ENCODE peak calls at places on chromosomes 13 and 19, in ten cellular contexts. One of them, this sample, is unnamed.

GRCh38 chr19:53982056-53982455 is 9.4 kb upstream of the CACNG6 start:
- DNase-seq in neuronal stem cell: no peak
- DNase-seq in GM12878: no peak
- DNase-seq in suprapubic skin: no peak
- DNase-seq in GM23248: peak; percentile 40
- DNase-seq in pancreas: no peak
- DNase-seq in cardiac muscle cell: peak; percentile 53
- DNase-seq in tibial nerve: no peak
- DNase-seq in BE2C: no peak
- DNase-seq in ovary: no peak
- DNase-seq in this sample: no peak

GRCh38 chr13:41995946-41996345 is 35.0 kb upstream of the VWA8 start:
- DNase-seq in neuronal stem cell: no peak
- DNase-seq in GM12878: no peak
- DNase-seq in suprapubic skin: no peak
- DNase-seq in GM23248: peak; percentile 64
- DNase-seq in pancreas: no peak
- DNase-seq in cardiac muscle cell: peak; percentile 78
- DNase-seq in tibial nerve: no peak
- DNase-seq in BE2C: peak; percentile 23
- DNase-seq in ovary: no peak
- DNase-seq in this sample: no peak

GRCh38 chr13:36981156-36981743 is 17.9 kb downstream of the ALG5 start:
- DNase-seq in neuronal stem cell: no peak
- DNase-seq in GM12878: no peak
- DNase-seq in suprapubic skin: no peak
- DNase-seq in GM23248: peak; percentile 75
- DNase-seq in pancreas: no peak
- DNase-seq in cardiac muscle cell: peak; percentile 77
- DNase-seq in tibial nerve: no peak
- DNase-seq in BE2C: no peak
- DNase-seq in ovary: no peak
- DNase-seq in this sample: no peak

GRCh38 chr13:35309711-35310110 is 166.8 kb downstream of the MAB21L1 start:
- DNase-seq in neuronal stem cell: no peak
- DNase-seq in GM12878: no peak
- DNase-seq in suprapubic skin: no peak
- DNase-seq in GM23248: no peak
- DNase-seq in pancreas: no peak
- DNase-seq in cardiac muscle cell: no peak
- DNase-seq in tibial nerve: no peak
- DNase-seq in BE2C: no peak
- DNase-seq in ovary: no peak
- DNase-seq in this sample: no peak

GRCh38 chr13:64855506-64855905 is 2374.6 kb downstream of the PCDH9 start:
- DNase-seq in neuronal stem cell: no peak
- DNase-seq in GM12878: no peak
- DNase-seq in suprapubic skin: no peak
- DNase-seq in GM23248: peak; percentile 2
- DNase-seq in pancreas: no peak
- DNase-seq in cardiac muscle cell: peak; percentile 65
- DNase-seq in tibial nerve: no peak
- DNase-seq in BE2C: peak; percentile 48
- DNase-seq in ovary: no peak
- DNase-seq in this sample: peak; percentile 1

GRCh38 chr19:40266111-40266510 is 19.0 kb downstream of the AKT2 start:
- DNase-seq in neuronal stem cell: no peak
- DNase-seq in GM12878: no peak
- DNase-seq in suprapubic skin: no peak
- DNase-seq in GM23248: no peak
- DNase-seq in pancreas: no peak
- DNase-seq in cardiac muscle cell: no peak
- DNase-seq in tibial nerve: no peak
- DNase-seq in BE2C: no peak
- DNase-seq in ovary: no peak
- DNase-seq in this sample: no peak

GRCh38 chr13:22049384-22049783 is 378.5 kb downstream of the FGF9 start:
- DNase-seq in neuronal stem cell: no peak
- DNase-seq in GM12878: no peak
- DNase-seq in suprapubic skin: no peak
- DNase-seq in GM23248: no peak
- DNase-seq in pancreas: no peak
- DNase-seq in cardiac muscle cell: no peak
- DNase-seq in tibial nerve: no peak
- DNase-seq in BE2C: no peak
- DNase-seq in ovary: no peak
- DNase-seq in this sample: no peak

GRCh38 chr19:54475706-54476105 is 2.6 kb upstream of the CDC42EP5 start:
- DNase-seq in neuronal stem cell: no peak
- DNase-seq in GM12878: no peak
- DNase-seq in suprapubic skin: no peak
- DNase-seq in GM23248: no peak
- DNase-seq in pancreas: no peak
- DNase-seq in cardiac muscle cell: no peak
- DNase-seq in tibial nerve: no peak
- DNase-seq in BE2C: no peak
- DNase-seq in ovary: no peak
- DNase-seq in this sample: no peak

GRCh38 chr13:24066405-24067292 is 93.9 kb upstream of the SPATA13 start:
- DNase-seq in neuronal stem cell: no peak
- DNase-seq in GM12878: no peak
- DNase-seq in suprapubic skin: no peak
- DNase-seq in GM23248: no peak
- DNase-seq in pancreas: no peak
- DNase-seq in cardiac muscle cell: no peak
- DNase-seq in tibial nerve: no peak
- DNase-seq in BE2C: no peak
- DNase-seq in ovary: no peak
- DNase-seq in this sample: no peak

GRCh38 chr19:1618157-1619093 is 13.2 kb upstream of the UQCR11 start:
- DNase-seq in neuronal stem cell: no peak
- DNase-seq in GM12878: no peak
- DNase-seq in suprapubic skin: no peak
- DNase-seq in GM23248: peak; percentile 40
- DNase-seq in pancreas: peak; percentile 46
- DNase-seq in cardiac muscle cell: peak; percentile 20
- DNase-seq in tibial nerve: no peak
- DNase-seq in BE2C: peak; percentile 62
- DNase-seq in ovary: no peak
- DNase-seq in this sample: no peak

GRCh38 chr13:26050568-26051230 is 1.1 kb downstream of the SHISA2 start:
- DNase-seq in neuronal stem cell: peak; percentile 30
- DNase-seq in GM12878: no peak
- DNase-seq in suprapubic skin: no peak
- DNase-seq in GM23248: peak; percentile 31
- DNase-seq in pancreas: no peak
- DNase-seq in cardiac muscle cell: peak; percentile 34
- DNase-seq in tibial nerve: no peak
- DNase-seq in BE2C: peak; percentile 18
- DNase-seq in ovary: no peak
- DNase-seq in this sample: no peak

GRCh38 chr13:94210826-94211225 is 268.7 kb downstream of the DCT start:
- DNase-seq in neuronal stem cell: no peak
- DNase-seq in GM12878: no peak
- DNase-seq in suprapubic skin: no peak
- DNase-seq in GM23248: no peak
- DNase-seq in pancreas: no peak
- DNase-seq in cardiac muscle cell: peak; percentile 60
- DNase-seq in tibial nerve: no peak
- DNase-seq in BE2C: no peak
- DNase-seq in ovary: no peak
- DNase-seq in this sample: no peak

GRCh38 chr13:90270231-90270630 is 1077.3 kb upstream of the MIR17HG start:
- DNase-seq in neuronal stem cell: no peak
- DNase-seq in GM12878: no peak
- DNase-seq in suprapubic skin: no peak
- DNase-seq in GM23248: no peak
- DNase-seq in pancreas: no peak
- DNase-seq in cardiac muscle cell: peak; percentile 75
- DNase-seq in tibial nerve: no peak
- DNase-seq in BE2C: no peak
- DNase-seq in ovary: no peak
- DNase-seq in this sample: no peak

DNA sequence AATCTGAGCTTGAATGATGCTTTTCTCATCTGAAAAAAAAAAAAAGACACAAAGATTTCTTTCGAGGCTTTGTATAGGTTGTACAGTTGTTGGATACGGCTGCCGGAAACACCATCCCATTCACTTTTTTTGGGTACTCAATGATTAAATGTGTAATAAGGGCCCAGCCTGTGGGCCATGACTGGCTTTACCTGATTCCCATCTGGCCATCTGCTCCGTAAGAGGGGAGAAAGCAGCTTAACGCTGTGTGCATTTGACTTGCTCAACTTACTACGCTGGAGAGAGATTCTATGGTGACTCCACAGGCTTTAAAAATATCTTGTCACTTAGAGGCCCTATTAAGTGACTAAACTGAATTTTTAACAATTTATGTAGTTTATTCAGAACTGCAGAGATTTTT is 731 bp downstream of the ZNF558 start:
- DNase-seq in neuronal stem cell: no peak
- DNase-seq in GM12878: no peak
- DNase-seq in suprapubic skin: no peak
- DNase-seq in GM23248: peak; percentile 45
- DNase-seq in pancreas: no peak
- DNase-seq in cardiac muscle cell: no peak
- DNase-seq in tibial nerve: no peak
- DNase-seq in BE2C: no peak
- DNase-seq in ovary: no peak
- DNase-seq in this sample: no peak
- H3K4me3 ChIP-seq in neuronal stem cell: no peak overlapping the region
- H3K4me3 ChIP-seq in GM12878: peak overlapping the region; percentile 60
- H3K4me3 ChIP-seq in suprapubic skin: peak overlapping the region; percentile 99
- H3K4me3 ChIP-seq in GM23248: peak overlapping the region; percentile 82
- H3K4me3 ChIP-seq in pancreas: peak overlapping the region; percentile 80
- H3K4me3 ChIP-seq in cardiac muscle cell: no peak overlapping the region
- H3K4me3 ChIP-seq in tibial nerve: peak overlapping the region; percentile 97
- H3K4me3 ChIP-seq in BE2C: peak overlapping the region; percentile 63
- H3K4me3 ChIP-seq in ovary: peak overlapping the region; percentile 93
- H3K4me3 ChIP-seq in this sample: peak overlapping the region; percentile 67

GRCh38 chr13:72424059-72424458 is 303.4 kb downstream of the MZT1 start:
- DNase-seq in neuronal stem cell: no peak
- DNase-seq in GM12878: no peak
- DNase-seq in suprapubic skin: no peak
- DNase-seq in GM23248: no peak
- DNase-seq in pancreas: no peak
- DNase-seq in cardiac muscle cell: no peak
- DNase-seq in tibial nerve: no peak
- DNase-seq in BE2C: no peak
- DNase-seq in ovary: no peak
- DNase-seq in this sample: no peak
- H3K9me3 ChIP-seq in neuronal stem cell: no peaks in the 10 kb centered on the region
- H3K9me3 ChIP-seq in GM12878: no peaks in the 10 kb centered on the region
- H3K9me3 ChIP-seq in suprapubic skin: no peaks in the 10 kb centered on the region
- H3K9me3 ChIP-seq in GM23248: no peaks in the 10 kb centered on the region
- H3K9me3 ChIP-seq in pancreas: no peaks in the 10 kb centered on the region
- H3K9me3 ChIP-seq in cardiac muscle cell: no peaks in the 10 kb centered on the region
- H3K9me3 ChIP-seq in tibial nerve: no peaks in the 10 kb centered on the region
- H3K9me3 ChIP-seq in BE2C: no peaks in the 10 kb centered on the region
- H3K9me3 ChIP-seq in ovary: no peaks in the 10 kb centered on the region
- H3K9me3 ChIP-seq in this sample: no peaks in the 10 kb centered on the region

GRCh38 chr19:58555920-58556632 is 1.2 kb upstream of the CHMP2A start:
- DNase-seq in neuronal stem cell: no peak
- DNase-seq in GM12878: no peak
- DNase-seq in suprapubic skin: peak; percentile 70
- DNase-seq in GM23248: no peak
- DNase-seq in pancreas: peak; percentile 38
- DNase-seq in cardiac muscle cell: no peak
- DNase-seq in tibial nerve: no peak
- DNase-seq in BE2C: no peak
- DNase-seq in ovary: peak; percentile 53
- DNase-seq in this sample: no peak

GRCh38 chr19:58555369-58555885 is 522 bp upstream of the CHMP2A start:
- DNase-seq in neuronal stem cell: no peak
- DNase-seq in GM12878: no peak
- DNase-seq in suprapubic skin: peak; percentile 67
- DNase-seq in GM23248: no peak
- DNase-seq in pancreas: peak; percentile 31
- DNase-seq in cardiac muscle cell: no peak
- DNase-seq in tibial nerve: no peak
- DNase-seq in BE2C: no peak
- DNase-seq in ovary: no peak
- DNase-seq in this sample: no peak

GRCh38 chr19:58553799-58554493 is 959 bp downstream of the CHMP2A start:
- DNase-seq in neuronal stem cell: no peak
- DNase-seq in GM12878: no peak
- DNase-seq in suprapubic skin: peak; percentile 79
- DNase-seq in GM23248: no peak
- DNase-seq in pancreas: peak; percentile 32
- DNase-seq in cardiac muscle cell: no peak
- DNase-seq in tibial nerve: no peak
- DNase-seq in BE2C: no peak
- DNase-seq in ovary: peak; percentile 55
- DNase-seq in this sample: no peak

GRCh38 chr19:58556633-58557252 is 1.7 kb downstream of the UBE2M start:
- DNase-seq in neuronal stem cell: no peak
- DNase-seq in GM12878: no peak
- DNase-seq in suprapubic skin: peak; percentile 62
- DNase-seq in GM23248: no peak
- DNase-seq in pancreas: peak; percentile 20
- DNase-seq in cardiac muscle cell: no peak
- DNase-seq in tibial nerve: no peak
- DNase-seq in BE2C: no peak
- DNase-seq in ovary: peak; percentile 30
- DNase-seq in this sample: no peak

GRCh38 chr19:58554494-58555368 is at the start of gene CHMP2A:
- DNase-seq in neuronal stem cell: peak; percentile 97
- DNase-seq in GM12878: peak; percentile 85
- DNase-seq in suprapubic skin: peak; percentile 99
- DNase-seq in GM23248: peak; percentile 99
- DNase-seq in pancreas: peak; percentile 98
- DNase-seq in cardiac muscle cell: peak; percentile 98
- DNase-seq in tibial nerve: peak; percentile 97
- DNase-seq in BE2C: peak; percentile 99
- DNase-seq in ovary: peak; percentile 99
- DNase-seq in this sample: peak; percentile 93
- H3K36me3 ChIP-seq in neuronal stem cell: peaks cover 58% of the 10 kb centered on the region
- H3K36me3 ChIP-seq in GM12878: peaks cover 8% of the 10 kb centered on the region
- H3K36me3 ChIP-seq in suprapubic skin: peaks cover 45% of the 10 kb centered on the region
- H3K36me3 ChIP-seq in GM23248: peaks cover 28% of the 10 kb centered on the region
- H3K36me3 ChIP-seq in pancreas: peaks cover 4% of the 10 kb centered on the region
- H3K36me3 ChIP-seq in cardiac muscle cell: peaks cover 29% of the 10 kb centered on the region
- H3K36me3 ChIP-seq in tibial nerve: peaks cover 4% of the 10 kb centered on the region
- H3K36me3 ChIP-seq in BE2C: peaks cover 45% of the 10 kb centered on the region
- H3K36me3 ChIP-seq in ovary: no peaks in the 10 kb centered on the region
- H3K36me3 ChIP-seq in this sample: peaks cover 74% of the 10 kb centered on the region

DNA sequence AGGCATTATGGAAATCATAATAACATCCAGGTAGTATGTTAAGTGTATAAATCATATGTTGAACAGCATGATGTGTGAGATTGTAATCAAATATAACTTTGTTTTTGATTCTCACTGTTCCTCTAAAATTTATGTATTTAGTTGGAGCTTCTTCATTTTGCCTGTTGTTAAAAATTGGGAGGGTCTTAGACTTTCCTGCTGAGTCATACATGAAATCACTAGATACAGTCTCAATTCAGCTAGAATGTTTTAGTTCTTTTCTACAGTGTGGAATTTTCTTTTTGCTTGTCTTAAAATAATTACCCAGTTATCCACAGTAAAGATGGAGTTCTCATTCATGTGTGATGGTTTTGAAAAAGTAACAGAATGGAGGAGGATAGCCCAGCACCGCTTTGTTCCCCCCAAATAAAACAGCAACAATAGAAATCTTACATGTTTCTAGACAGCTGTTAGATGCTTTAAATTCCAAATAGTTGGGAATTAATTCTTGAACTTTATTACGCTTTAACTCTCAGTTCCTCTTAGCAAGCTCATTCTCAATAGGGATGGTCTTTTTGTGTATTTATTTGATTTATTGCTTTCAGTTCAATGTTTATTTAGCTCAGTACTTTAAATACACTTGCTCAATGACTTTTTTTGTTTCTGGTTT is 109.5 kb downstream of the PDS5B start:
- DNase-seq in neuronal stem cell: no peak
- DNase-seq in GM12878: no peak
- DNase-seq in suprapubic skin: no peak
- DNase-seq in GM23248: no peak
- DNase-seq in pancreas: no peak
- DNase-seq in cardiac muscle cell: peak; percentile 3
- DNase-seq in tibial nerve: no peak
- DNase-seq in BE2C: no peak
- DNase-seq in ovary: no peak
- DNase-seq in this sample: no peak
- H3K4me3 ChIP-seq in neuronal stem cell: no peak overlapping the region
- H3K4me3 ChIP-seq in GM12878: no peak overlapping the region
- H3K4me3 ChIP-seq in suprapubic skin: no peak overlapping the region
- H3K4me3 ChIP-seq in GM23248: no peak overlapping the region
- H3K4me3 ChIP-seq in pancreas: no peak overlapping the region
- H3K4me3 ChIP-seq in cardiac muscle cell: no peak overlapping the region
- H3K4me3 ChIP-seq in tibial nerve: no peak overlapping the region
- H3K4me3 ChIP-seq in BE2C: no peak overlapping the region
- H3K4me3 ChIP-seq in ovary: no peak overlapping the region
- H3K4me3 ChIP-seq in this sample: no peak overlapping the region